ENCODE peak calls at places on chromosomes 11 and 22, in nine cellular contexts. E, F, M, U, P, H, X, B and D are unnamed samples.

GRCh38 chr22:18136563-18137320 is 13.2 kb upstream of the USP18 start:
- ATAC-seq in M (no peak), E (no peak), U (no peak), P (no peak), H (no peak), X (no peak), F (no peak), B (no peak), D (no peak)

GRCh38 chr22:29593923-29594322 is 9.5 kb upstream of the NF2 start:
- ATAC-seq in P (no peak), M (no peak), F (peak), H (no peak), U (no peak), E (no peak), B (peak), X (no peak), D (no peak)

GRCh38 chr22:23533328-23533762 is 46.7 kb downstream of the IGLL1 start:
- ATAC-seq in P (peak), X (peak), U (no peak), F (no peak), M (peak), H (peak), B (no peak), E (no peak), D (no peak)

GRCh38 chr11:62105611-62106245 is 18.1 kb upstream of the INCENP start:
- ATAC-seq in M (no peak), U (no peak), E (no peak), P (peak), H (no peak), F (no peak), B (no peak), X (no peak), D (no peak)

GRCh38 chr11:60332923-60333322 is 5.9 kb downstream of the MS4A6E start:
- ATAC-seq in H (no peak), X (no peak), F (no peak), B (no peak), P (no peak), E (no peak), M (no peak), U (no peak), D (no peak)

GRCh38 chr11:8106679-8107078 is 25.7 kb downstream of the TUB start:
- ATAC-seq in E (no peak), H (no peak), F (no peak), B (no peak), X (no peak), M (no peak), P (no peak), U (no peak), D (no peak)

GRCh38 chr11:7555067-7555699 is 41.4 kb downstream of the PPFIBP2 start:
- ATAC-seq in F (no peak), U (no peak), M (no peak), E (no peak), B (peak), X (no peak), H (no peak), P (peak), D (no peak)

GRCh38 chr11:4044971-4045646 is 49.5 kb upstream of the RRM1 start:
- ATAC-seq in E (no peak), B (no peak), M (no peak), F (peak), H (no peak), X (no peak), P (no peak), U (peak), D (no peak)

GRCh38 chr22:35154937-35155387 is 89.0 kb downstream of the ISX start:
- ATAC-seq in B (peak), P (peak), H (no peak), X (no peak), U (peak), E (no peak), M (no peak), F (peak), D (peak)

GRCh38 chr11:15971215-15971546 is 385.2 kb downstream of the SOX6 start:
- ATAC-seq in P (no peak), M (no peak), U (no peak), X (no peak), F (no peak), B (no peak), E (no peak), H (no peak), D (no peak)

GRCh38 chr11:83156996-83157754 is at the start of gene PCF11:
- ATAC-seq in B (peak), E (peak), U (peak), F (peak), H (peak), M (peak), P (peak), X (peak), D (peak)

GRCh38 chr11:101185985-101186384 is 56.4 kb upstream of the PGR start:
- ATAC-seq in X (no peak), P (no peak), E (no peak), M (no peak), U (no peak), F (no peak), H (no peak), B (no peak), D (no peak)

GRCh38 chr22:44207981-44208317 is 27.2 kb downstream of the PARVG start:
- ATAC-seq in E (no peak), U (no peak), P (no peak), H (no peak), B (no peak), M (no peak), X (no peak), F (no peak), D (no peak)

GRCh38 chr11:25981998-25982397 is 349.9 kb upstream of the ANO3 start:
- ATAC-seq in B (peak), U (peak), E (no peak), H (peak), X (no peak), M (no peak), F (no peak), P (peak), D (peak)

GRCh38 chr11:130122141-130122575 is 37.4 kb upstream of the ST14 start:
- ATAC-seq in U (no peak), P (no peak), H (peak), M (peak), F (peak), E (no peak), B (no peak), X (no peak), D (no peak)

GRCh38 chr11:114358711-114359110 is 41.6 kb downstream of the C11orf71 start:
- ATAC-seq in M (no peak), P (peak), E (no peak), F (no peak), B (peak), U (no peak), X (no peak), H (no peak), D (no peak)

GRCh38 chr11:73402834-73403185 is 26.6 kb downstream of the RELT start:
- ATAC-seq in U (peak), H (peak), X (peak), P (no peak), F (peak), M (peak), E (peak), B (no peak), D (no peak)

GRCh38 chr11:64869571-64870175 is 8.7 kb downstream of the EHD1 start:
- ATAC-seq in P (peak), F (peak), B (no peak), X (peak), M (peak), U (no peak), H (no peak), E (no peak), D (no peak)

GRCh38 chr11:77159219-77159936 is 31.3 kb downstream of the MYO7A start:
- ATAC-seq in X (no peak), H (no peak), F (no peak), P (no peak), E (no peak), U (no peak), M (no peak), B (no peak), D (no peak)

GRCh38 chr22:28410050-28410816 is 269.4 kb downstream of the TTC28 start:
- ATAC-seq in E (no peak), X (no peak), P (no peak), M (no peak), F (no peak), B (no peak), U (no peak), H (no peak), D (no peak)

GRCh38 chr11:16743478-16743877 is 5.0 kb downstream of the C11orf58 start:
- ATAC-seq in H (no peak), U (no peak), X (no peak), F (no peak), E (no peak), B (no peak), M (no peak), P (no peak), D (no peak)

GRCh38 chr22:25237503-25237902 is 18.1 kb downstream of the CRYBB2 start:
- ATAC-seq in P (no peak), H (no peak), B (no peak), E (no peak), U (no peak), X (no peak), F (no peak), M (no peak), D (no peak)

GRCh38 chr11:35418847-35419712 is at the start of gene SLC1A2:
- ATAC-seq in P (peak), E (peak), M (peak), X (no peak), B (peak), F (no peak), U (peak), H (no peak), D (peak)

GRCh38 chr11:83819936-83820549 is 533.9 kb upstream of the CCDC90B start:
- ATAC-seq in B (peak), P (no peak), H (no peak), E (no peak), M (peak), X (no peak), F (peak), U (peak), D (no peak)